ENCODE peak calls at places on chromosomes 13 and 19, in five cellular contexts. C is stimulated activated CD4-positive, alpha-beta T cell treated with anti-CD3 and anti-CD28 coated beads, TNF-alpha, amount 100 ng/mL, for 1 hour; M is cardiac muscle cell; G is NCI-H2081; L is GM10248. J is an unnamed sample.

GRCh38 chr19:42634409-42635232 is 39.9 kb upstream of the CEACAM8 start:
- DNase-seq in G (peak), L (peak), M (peak), C (peak), J (peak)

GRCh38 chr19:58181902-58182576 is 822 bp upstream of the ZNF274 start:
- DNase-seq in C (peak), M (peak), L (no peak), G (peak), J (no peak)

GRCh38 chr13:102677122-102677521 is 17.7 kb downstream of the METTL21C start:
- DNase-seq in M (no peak), G (no peak), L (no peak), C (no peak), J (peak)

GRCh38 chr13:53921473-53921872 is 892.9 kb downstream of the OLFM4 start:
- DNase-seq in G (no peak), C (no peak), M (no peak), L (no peak), J (no peak)

GRCh38 chr19:41449079-41449864 is 6.3 kb downstream of the ERICH4 start:
- DNase-seq in L (peak), G (peak), C (peak), M (peak), J (peak)

GRCh38 chr19:53927745-53928144 is 18.7 kb downstream of the CACNG7 start:
- DNase-seq in L (no peak), G (no peak), C (no peak), M (peak), J (no peak)

GRCh38 chr13:90732049-90732448 is 615.4 kb upstream of the MIR17HG start:
- DNase-seq in C (no peak), M (no peak), L (no peak), G (no peak), J (no peak)

GRCh38 chr13:20943519-20944012 is 41.0 kb upstream of the XPO4 start:
- DNase-seq in G (peak), C (peak), L (peak), M (peak), J (no peak)

GRCh38 chr19:3073159-3073563 is 10.9 kb upstream of the TLE5 start:
- DNase-seq in C (no peak), M (peak), G (peak), L (no peak), J (peak)

GRCh38 chr13:83890358-83890757 is 8.1 kb upstream of the SLITRK1 start:
- DNase-seq in C (no peak), G (no peak), M (no peak), L (no peak), J (no peak)